ENCODE peak calls at places on chromosomes 13 and 19, in ten cellular contexts. E is BE2C; O is NCI-H748 treated with DMSO at 0.1 percent for 48 hours; D is midbrain; W is NCI-H446; G is AG09319; Z is stimulated activated CD4-positive, alpha-beta T cell treated with anti-CD3 and anti-CD28 coated beads, Interleukin-2, amount 100 ng/mL, for 48 hours; R is NCI-H345; X is effector memory CD4-positive, alpha-beta T cell; A is H54. F is an unnamed sample.

GRCh38 chr19:12913011-12913561 is 6.0 kb downstream of the SYCE2 start:
- DNase-seq in E (peak; percentile 77), O (peak; percentile 94), D (peak; percentile 88), W (peak; percentile 91), G (no peak), Z (no peak), R (peak; percentile 88), X (no peak), A (no peak), F (peak; percentile 21)

GRCh38 chr13:97108535-97108910 is 113.6 kb upstream of the MBNL2 start:
- DNase-seq in E (peak; percentile 48), O (no peak), D (no peak), W (no peak), G (no peak), Z (no peak), R (no peak), X (no peak), A (peak; percentile 37), F (peak; percentile 39)

GRCh38 chr13:69597088-69597487 is 510.5 kb upstream of the ATXN8OS start:
- DNase-seq in E (no peak), O (no peak), D (no peak), W (no peak), G (no peak), Z (no peak), R (no peak), X (no peak), A (no peak), F (no peak)

GRCh38 chr13:21008026-21008425 is 53.4 kb downstream of the LATS2 start:
- DNase-seq in E (no peak), O (no peak), D (no peak), W (no peak), G (no peak), Z (no peak), R (no peak), X (no peak), A (no peak), F (no peak)

GRCh38 chr19:45947926-45948325 is 25.7 kb downstream of the NOVA2 start:
- DNase-seq in E (no peak), O (no peak), D (no peak), W (no peak), G (no peak), Z (no peak), R (no peak), X (no peak), A (peak; percentile 69), F (no peak)

GRCh38 chr13:38636106-38636505 is 50.8 kb upstream of the FREM2 start:
- DNase-seq in E (no peak), O (peak; percentile 94), D (no peak), W (peak; percentile 68), G (no peak), Z (no peak), R (no peak), X (no peak), A (no peak), F (no peak)

GRCh38 chr19:45681391-45682015 is 10.2 kb downstream of the SNRPD2 start:
- DNase-seq in E (peak; percentile 84), O (peak; percentile 81), D (peak; percentile 78), W (peak; percentile 59), G (no peak), Z (peak; percentile 88), R (peak; percentile 69), X (peak; percentile 73), A (peak; percentile 84), F (peak; percentile 89)

GRCh38 chr13:112699318-112699918 is 9.6 kb downstream of the ATP11A start:
- DNase-seq in E (no peak), O (no peak), D (no peak), W (no peak), G (no peak), Z (no peak), R (no peak), X (no peak), A (no peak), F (no peak)

GRCh38 chr13:100506600-100507422 is 81.8 kb downstream of the GGACT start:
- DNase-seq in E (no peak), O (peak; percentile 98), D (no peak), W (no peak), G (no peak), Z (no peak), R (peak; percentile 85), X (no peak), A (no peak), F (no peak)

GRCh38 chr19:18603958-18604819 is 2.4 kb downstream of the CRLF1 start:
- DNase-seq in E (no peak), O (no peak), D (no peak), W (no peak), G (no peak), Z (no peak), R (no peak), X (no peak), A (no peak), F (no peak)

GRCh38 chr13:90201676-90202425 is 1145.6 kb upstream of the MIR17HG start:
- DNase-seq in E (no peak), O (no peak), D (no peak), W (no peak), G (no peak), Z (no peak), R (no peak), X (no peak), A (no peak), F (no peak)

GRCh38 chr19:4077800-4078683 is 11.3 kb upstream of the ZBTB7A start:
- DNase-seq in E (no peak), O (no peak), D (no peak), W (no peak), G (no peak), Z (peak; percentile 50), R (no peak), X (no peak), A (no peak), F (peak; percentile 48)

GRCh38 chr19:34350161-34350561 is 14.8 kb upstream of the GPI start:
- DNase-seq in E (no peak), O (no peak), D (no peak), W (no peak), G (no peak), Z (peak; percentile 44), R (no peak), X (peak; percentile 38), A (no peak), F (no peak)

GRCh38 chr13:24361138-24361537 is 51.8 kb downstream of the C1QTNF9 start:
- DNase-seq in E (no peak), O (no peak), D (no peak), W (no peak), G (no peak), Z (no peak), R (no peak), X (no peak), A (no peak), F (no peak)

GRCh38 chr13:43331676-43332075 is 308.3 kb downstream of the DNAJC15 start:
- DNase-seq in E (no peak), O (no peak), D (peak; percentile 68), W (peak; percentile 26), G (no peak), Z (no peak), R (peak; percentile 19), X (no peak), A (no peak), F (no peak)

GRCh38 chr13:92913840-92914239 is 312.8 kb upstream of the GPC6 start:
- DNase-seq in E (no peak), O (no peak), D (no peak), W (no peak), G (no peak), Z (no peak), R (no peak), X (no peak), A (no peak), F (no peak)

GRCh38 chr19:35596366-35596999 is 10.5 kb downstream of the PMIS2 start:
- DNase-seq in E (peak; percentile 50), O (no peak), D (no peak), W (no peak), G (no peak), Z (no peak), R (no peak), X (no peak), A (peak; percentile 44), F (peak; percentile 39)

GRCh38 chr13:20360041-20360491 is 127.9 kb upstream of the GJB6 start:
- DNase-seq in E (no peak), O (no peak), D (peak; percentile 15), W (no peak), G (no peak), Z (no peak), R (no peak), X (no peak), A (no peak), F (peak; percentile 17)

GRCh38 chr19:35882074-35882832 is 13.9 kb downstream of the APLP1 start:
- DNase-seq in E (peak; percentile 57), O (peak; percentile 74), D (peak; percentile 81), W (peak; percentile 71), G (peak; percentile 64), Z (no peak), R (peak; percentile 90), X (no peak), A (peak; percentile 70), F (peak; percentile 46)